ENCODE peak calls at places on chromosomes 13 and 19, in four cellular contexts. M is heart right ventricle, W is left ventricle myocardium inferior, K is pancreas. Y is an unnamed sample. For H3K4me1, the result is how much of the 10 kb centered on the place peaks cover.

GRCh38 chr19:42281175-42282035 is 12.4 kb downstream of the CIC start:
- DNase-seq in M (peak), W (peak), K (peak), Y (peak)

GRCh38 chr19:39297931-39298634 is 1.9 kb downstream of the IFNL1 start:
- DNase-seq in M (peak), W (no peak), K (no peak), Y (no peak)

GRCh38 chr19:38209671-38210457 is 14.2 kb downstream of the DPF1 start:
- DNase-seq in M (peak), W (peak), K (no peak), Y (peak)

GRCh38 chr19:53808710-53809125 is 15.4 kb downstream of the NLRP12 start:
- DNase-seq in M (no peak), W (no peak), K (no peak), Y (no peak)

GRCh38 chr19:56683119-56683518 is 11.6 kb upstream of the ZNF835 start:
- DNase-seq in M (no peak), W (no peak), K (no peak), Y (no peak)

GRCh38 chr19:43584484-43584883 is 8.9 kb downstream of the PINLYP start:
- DNase-seq in M (no peak), W (no peak), K (no peak), Y (no peak)

GRCh38 chr19:1987197-1988187 is 28.0 kb downstream of the BTBD2 start:
- DNase-seq in M (no peak), W (no peak), K (no peak), Y (no peak)

GRCh38 chr19:33197591-33198000 is 3.5 kb downstream of the LRP3 start:
- DNase-seq in M (no peak), W (no peak), K (no peak), Y (no peak)

GRCh38 chr13:23876265-23876664 is 12.9 kb downstream of the MIPEP start:
- DNase-seq in M (no peak), W (no peak), K (peak), Y (no peak)

GRCh38 chr13:105202384-105202783 is 1333.1 kb downstream of the EFNB2 start:
- DNase-seq in M (no peak), W (no peak), K (no peak), Y (no peak)

GRCh38 chr13:42001580-42001979 is 40.7 kb upstream of the VWA8 start:
- DNase-seq in M (no peak), W (no peak), K (no peak), Y (no peak)

GRCh38 chr13:40315416-40316064 is 350.9 kb downstream of the FOXO1 start:
- DNase-seq in M (no peak), W (no peak), K (no peak), Y (no peak)

GRCh38 chr19:38684078-38684861 is 36.8 kb downstream of the ACTN4 start:
- DNase-seq in M (peak), W (peak), K (peak), Y (peak)

GRCh38 chr13:39254606-39255005 is 216.3 kb downstream of the NHLRC3 start:
- DNase-seq in M (no peak), W (no peak), K (no peak), Y (no peak)

GRCh38 chr19:3576696-3577443 is 4.1 kb downstream of the HMG20B start:
- DNase-seq in M (peak), W (peak), K (no peak), Y (peak)

GRCh38 chr13:80469841-80470378 is 129.0 kb upstream of the SPRY2 start:
- DNase-seq in M (peak), W (peak), K (peak), Y (peak)

GRCh38 chr13:71517004-71517403 is 350.0 kb downstream of the DACH1 start:
- DNase-seq in M (no peak), W (no peak), K (no peak), Y (peak)

GRCh38 chr19:2042485-2043268 is 8.4 kb downstream of the MKNK2 start:
- DNase-seq in M (peak), W (no peak), K (peak), Y (peak)

GRCh38 chr19:6738726-6739389 is 622 bp upstream of the TRIP10 start:
- DNase-seq in M (peak), W (peak), K (peak), Y (peak)

GRCh38 chr19:14182481-14182880 is 23.5 kb downstream of the ADGRL1 start:
- DNase-seq in M (no peak), W (no peak), K (no peak), Y (no peak)

GRCh38 chr19:54850930-54851329 is 687 bp downstream of the KIR3DL2 start:
- DNase-seq in M (no peak), W (no peak), K (no peak), Y (no peak)

GRCh38 chr19:48333467-48334384 is 8.4 kb downstream of the EMP3 start:
- DNase-seq in M (peak), W (peak), K (peak), Y (peak)

GRCh38 chr19:49746206-49746958 is 16.7 kb downstream of the TSKS start:
- DNase-seq in M (peak), W (peak), K (no peak), Y (peak)

GRCh38 chr19:4149518-4150288 is 3.7 kb upstream of the CREB3L3 start:
- DNase-seq in M (no peak), W (no peak), K (no peak), Y (peak)

GRCh38 chr13:32894589-32895001 is 121.6 kb upstream of the KL start:
- DNase-seq in M (no peak), W (no peak), K (no peak), Y (no peak)

GRCh38 chr19:42313096-42313839 is at the start of gene TMEM145:
- DNase-seq in M (no peak), W (no peak), K (peak), Y (no peak)

GRCh38 chr13:102399791-102400618 is 1.8 kb downstream of the FGF14 start:
- DNase-seq in M (peak), W (peak), K (peak), Y (no peak)

GRCh38 chr19:40228863-40229262 is 2.4 kb upstream of the CCNP start:
- DNase-seq in M (no peak), W (no peak), K (no peak), Y (no peak)

GRCh38 chr13:28337196-28338045 is 157.5 kb downstream of the FLT1 start:
- DNase-seq in M (no peak), W (no peak), K (no peak), Y (no peak)

GRCh38 chr19:28196961-28197360 is 1016.0 kb downstream of the UQCRFS1 start:
- DNase-seq in M (no peak), W (no peak), K (no peak), Y (no peak)

GRCh38 chr19:34336781-34337271 is 28.2 kb upstream of the GPI start:
- DNase-seq in M (no peak), W (no peak), K (peak), Y (no peak)

DNA sequence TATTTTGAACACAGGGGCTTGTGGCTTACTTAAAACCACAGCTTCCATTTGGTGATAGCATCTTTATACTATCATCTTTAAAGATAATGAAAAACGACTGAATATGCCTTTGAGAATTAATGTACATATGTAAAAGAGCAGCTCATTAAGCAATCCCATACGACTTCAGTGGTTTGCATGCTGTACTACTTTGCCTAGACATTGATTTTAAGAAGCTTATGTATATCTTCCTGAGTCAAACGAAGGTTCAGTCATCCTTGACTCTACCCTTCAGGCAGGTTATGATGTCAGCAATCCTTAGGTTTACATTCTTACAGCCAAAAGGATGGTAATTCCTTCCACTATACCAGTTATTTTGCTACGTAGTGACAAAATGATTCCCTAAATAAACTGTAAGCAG is 40.7 kb downstream of the BRD4 start:
- DNase-seq in M (no peak), W (no peak), K (no peak), Y (no peak)
- H3K4me1 ChIP-seq in M (half or more), W (half or more), K (under half), Y (under half)

DNA sequence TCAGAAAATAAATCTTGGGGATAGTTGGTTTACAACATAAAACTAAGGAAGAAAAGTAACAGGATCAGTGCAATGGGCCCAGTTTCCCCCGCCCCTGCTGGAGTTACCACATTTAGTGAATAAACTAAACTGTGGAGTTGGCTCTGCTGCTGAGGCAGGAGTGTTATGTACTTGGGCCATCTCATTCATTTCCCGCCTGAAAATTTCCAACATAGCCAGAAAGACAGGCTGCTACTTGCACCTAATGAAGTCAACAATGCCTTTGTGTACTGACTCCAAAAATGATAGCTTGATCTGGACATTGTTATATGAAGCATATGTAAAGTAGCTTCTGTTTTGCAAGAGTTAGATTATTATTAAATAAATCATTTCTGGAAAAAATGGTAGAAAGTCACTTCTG is 7.9 kb upstream of the RNASEH2B start:
- DNase-seq in M (no peak), W (no peak), K (no peak), Y (no peak)
- H3K4me1 ChIP-seq in M (under half), W (under half), K (under half), Y (under half)

GRCh38 chr19:17304386-17305047 is 1.2 kb upstream of the MRPL34 start:
- DNase-seq in M (no peak), W (no peak), K (no peak), Y (no peak)

GRCh38 chr19:17303940-17304267 is 679 bp upstream of the ABHD8 start:
- DNase-seq in M (no peak), W (no peak), K (no peak), Y (no peak)

GRCh38 chr19:17303167-17303939 is at the start of gene ABHD8:
- DNase-seq in M (peak), W (peak), K (peak), Y (peak)

GRCh38 chr19:17300992-17301585 is 2.1 kb downstream of the ABHD8 start:
- DNase-seq in M (no peak), W (no peak), K (no peak), Y (no peak)

GRCh38 chr19:17302391-17303166 is 646 bp downstream of the ABHD8 start:
- DNase-seq in M (no peak), W (no peak), K (peak), Y (no peak)
- H3K4me1 ChIP-seq in M (under half), W (half or more), K (under half), Y (under half)

DNA sequence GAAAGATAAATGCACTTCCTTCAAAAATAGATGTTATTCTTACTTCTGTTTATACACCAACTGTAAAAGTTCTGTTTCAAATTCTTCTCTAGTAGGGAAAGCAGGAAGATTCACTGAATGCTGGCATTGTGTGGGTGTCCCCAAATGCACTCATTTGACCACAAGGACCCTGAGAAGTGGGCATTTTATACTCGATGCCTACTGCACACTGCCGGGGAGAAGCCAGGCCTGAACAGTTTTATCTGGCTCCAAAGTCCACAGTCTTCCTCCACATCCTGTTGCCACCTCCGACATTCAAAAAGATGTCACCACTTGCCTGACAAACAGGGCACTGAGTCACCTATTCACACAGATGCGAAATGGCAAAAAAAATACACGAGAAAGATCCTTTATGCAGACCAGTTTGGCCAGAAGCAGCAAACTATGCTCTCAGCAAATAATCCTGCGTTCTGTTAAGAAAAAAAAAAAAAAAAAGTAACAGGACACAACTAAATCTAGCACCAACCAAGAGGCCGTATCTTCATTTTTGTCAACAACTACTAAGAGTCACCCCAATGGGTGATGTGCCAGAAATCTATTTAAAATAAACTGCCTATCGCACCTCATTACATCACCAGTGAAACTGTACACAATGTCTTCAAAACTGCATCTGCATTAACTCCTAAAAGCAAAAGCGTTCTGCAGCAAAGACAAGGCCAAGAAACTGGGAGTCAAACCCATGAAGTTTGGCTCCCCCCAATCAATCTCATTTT is 6.2 kb downstream of the ZC3H4 start:
- DNase-seq in M (no peak), W (no peak), K (peak), Y (peak)
- H3K4me1 ChIP-seq in M (half or more), W (half or more), K (under half), Y (under half)

GRCh38 chr13:99299545-99300341 is 7.5 kb downstream of the GPR183 start:
- DNase-seq in M (no peak), W (no peak), K (no peak), Y (no peak)

GRCh38 chr13:99303863-99304521 is 3.2 kb downstream of the GPR183 start:
- DNase-seq in M (no peak), W (no peak), K (no peak), Y (no peak)

GRCh38 chr13:99302637-99303505 is 4.3 kb downstream of the GPR183 start:
- DNase-seq in M (no peak), W (no peak), K (no peak), Y (no peak)

GRCh38 chr13:99301056-99301838 is 6.0 kb downstream of the GPR183 start:
- DNase-seq in M (no peak), W (no peak), K (no peak), Y (no peak)

GRCh38 chr13:99301913-99302636 is 5.1 kb downstream of the GPR183 start:
- DNase-seq in M (no peak), W (no peak), K (no peak), Y (no peak)
- H3K4me1 ChIP-seq in M (under half), W (under half), K (under half), Y (under half)